ENCODE peak calls at places on chromosomes 12 and 14, in six cellular contexts. F, Q, P, U, K and N are unnamed samples.

GRCh38 chr12:122336015-122336946 is 70.0 kb upstream of the VPS33A start:
- DNase-seq in F (peak; percentile 58), Q (no peak), P (peak; percentile 33), U (no peak), K (peak; percentile 9), N (no peak)

GRCh38 chr14:34059925-34060746 is 109.3 kb upstream of the EGLN3 start:
- DNase-seq in F (peak; percentile 76), Q (peak; percentile 87), P (peak; percentile 37), U (no peak), K (peak; percentile 77), N (peak; percentile 89)

GRCh38 chr12:65755596-65755978 is 68.7 kb upstream of the HMGA2 start:
- DNase-seq in F (no peak), Q (no peak), P (no peak), U (no peak), K (no peak), N (no peak)

GRCh38 chr14:19743256-19743655 is at the start of gene OR4Q3:
- DNase-seq in F (peak; percentile 3), Q (no peak), P (no peak), U (no peak), K (peak; percentile 10), N (no peak)

GRCh38 chr14:44782775-44783238 is 178.9 kb downstream of the KLHL28 start:
- DNase-seq in F (no peak), Q (no peak), P (no peak), U (no peak), K (no peak), N (no peak)

GRCh38 chr12:44960856-44961255 is 84.7 kb upstream of the NELL2 start:
- DNase-seq in F (peak; percentile 33), Q (no peak), P (no peak), U (no peak), K (no peak), N (no peak)

GRCh38 chr14:94163806-94164205 is 10.3 kb upstream of the PPP4R4 start:
- DNase-seq in F (no peak), Q (no peak), P (no peak), U (no peak), K (no peak), N (no peak)

GRCh38 chr12:130526813-130527212 is 189.1 kb downstream of the PIWIL1 start:
- DNase-seq in F (peak; percentile 64), Q (no peak), P (no peak), U (no peak), K (no peak), N (no peak)

GRCh38 chr12:30417697-30418231 is 277.9 kb downstream of the IPO8 start:
- DNase-seq in F (no peak), Q (no peak), P (no peak), U (peak; percentile 86), K (no peak), N (no peak)

GRCh38 chr14:35368993-35369392 is 35.6 kb downstream of the NFKBIA start:
- DNase-seq in F (no peak), Q (peak; percentile 40), P (no peak), U (no peak), K (no peak), N (no peak)